ENCODE peak calls at places on chromosomes 2 and 18, in ten cellular contexts. F is psoas muscle, N is GM23338, C is cardiac fibroblast, Q is Panc1, Y is AG10803, P is cardiac muscle cell, V is AG04449, G is prostate gland, Z is fibroblast of the aortic adventitia. A is an unnamed sample.

GRCh38 chr2:190791983-190792575 is 88.5 kb upstream of the GLS start:
- DNase-seq in F (no peak), N (no peak), C (no peak), Q (no peak), Y (no peak), P (peak), V (no peak), G (no peak), Z (no peak), A (no peak)

GRCh38 chr2:112140413-112140802 is 2.2 kb downstream of the FBLN7 start:
- DNase-seq in F (no peak), N (peak), C (no peak), Q (no peak), Y (no peak), P (no peak), V (no peak), G (no peak), Z (no peak), A (no peak)

GRCh38 chr2:42317486-42317885 is 43.5 kb downstream of the COX7A2L start:
- DNase-seq in F (no peak), N (no peak), C (no peak), Q (no peak), Y (no peak), P (no peak), V (no peak), G (no peak), Z (no peak), A (no peak)

GRCh38 chr2:201785135-201785534 is 4.4 kb upstream of the ALS2 start:
- DNase-seq in F (no peak), N (no peak), C (no peak), Q (no peak), Y (no peak), P (no peak), V (no peak), G (no peak), Z (no peak), A (no peak)

GRCh38 chr18:7414459-7414858 is 152.7 kb upstream of the PTPRM start:
- DNase-seq in F (peak), N (no peak), C (peak), Q (no peak), Y (peak), P (peak), V (no peak), G (peak), Z (no peak), A (peak)

GRCh38 chr2:156206355-156206754 is 126.2 kb downstream of the NR4A2 start:
- DNase-seq in F (no peak), N (peak), C (no peak), Q (no peak), Y (no peak), P (no peak), V (no peak), G (no peak), Z (no peak), A (no peak)

GRCh38 chr2:122203523-122203922 is 448.1 kb downstream of the TSN start:
- DNase-seq in F (no peak), N (no peak), C (peak), Q (no peak), Y (peak), P (peak), V (peak), G (no peak), Z (peak), A (peak)

GRCh38 chr2:168550670-168551069 is 94.6 kb downstream of the CERS6 start:
- DNase-seq in F (no peak), N (peak), C (no peak), Q (no peak), Y (peak), P (no peak), V (no peak), G (no peak), Z (no peak), A (no peak)

GRCh38 chr2:4556136-4556535 is 852.8 kb downstream of the DCDC2C start:
- DNase-seq in F (peak), N (no peak), C (no peak), Q (no peak), Y (no peak), P (no peak), V (no peak), G (no peak), Z (no peak), A (no peak)

GRCh38 chr18:58606236-58606635 is 22.7 kb downstream of the ALPK2 start:
- DNase-seq in F (no peak), N (no peak), C (no peak), Q (no peak), Y (no peak), P (no peak), V (no peak), G (no peak), Z (peak), A (peak)

GRCh38 chr18:36309436-36310391 is 12.2 kb downstream of the FHOD3 start:
- DNase-seq in F (peak), N (no peak), C (peak), Q (peak), Y (peak), P (peak), V (peak), G (no peak), Z (peak), A (peak)

GRCh38 chr2:195902857-195903256 is 165.8 kb downstream of the DNAH7 start:
- DNase-seq in F (no peak), N (no peak), C (no peak), Q (no peak), Y (no peak), P (no peak), V (no peak), G (no peak), Z (no peak), A (no peak)

GRCh38 chr18:44744206-44745180 is 63.8 kb downstream of the SETBP1 start:
- DNase-seq in F (peak), N (peak), C (no peak), Q (no peak), Y (no peak), P (no peak), V (no peak), G (no peak), Z (no peak), A (no peak)

GRCh38 chr2:11344956-11345671 is 678 bp upstream of the ROCK2 start:
- DNase-seq in F (peak), N (peak), C (peak), Q (no peak), Y (peak), P (peak), V (no peak), G (peak), Z (peak), A (peak)

GRCh38 chr2:9422321-9423099 is 818 bp downstream of the ITGB1BP1 start:
- DNase-seq in F (peak), N (peak), C (peak), Q (no peak), Y (peak), P (no peak), V (no peak), G (no peak), Z (no peak), A (no peak)

GRCh38 chr2:221588306-221588985 is 16.3 kb upstream of the EPHA4 start:
- DNase-seq in F (no peak), N (no peak), C (no peak), Q (no peak), Y (no peak), P (no peak), V (no peak), G (no peak), Z (no peak), A (no peak)

GRCh38 chr2:165573534-165574461 is 104.3 kb downstream of the CSRNP3 start:
- DNase-seq in F (no peak), N (peak), C (peak), Q (no peak), Y (no peak), P (peak), V (no peak), G (peak), Z (peak), A (peak)

GRCh38 chr2:31018280-31018679 is 120.0 kb downstream of the GALNT14 start:
- DNase-seq in F (no peak), N (no peak), C (no peak), Q (no peak), Y (no peak), P (no peak), V (no peak), G (no peak), Z (no peak), A (no peak)

GRCh38 chr18:22796069-22796468 is 137.1 kb upstream of the RBBP8 start:
- DNase-seq in F (no peak), N (no peak), C (no peak), Q (no peak), Y (no peak), P (no peak), V (no peak), G (no peak), Z (no peak), A (no peak)

DNA sequence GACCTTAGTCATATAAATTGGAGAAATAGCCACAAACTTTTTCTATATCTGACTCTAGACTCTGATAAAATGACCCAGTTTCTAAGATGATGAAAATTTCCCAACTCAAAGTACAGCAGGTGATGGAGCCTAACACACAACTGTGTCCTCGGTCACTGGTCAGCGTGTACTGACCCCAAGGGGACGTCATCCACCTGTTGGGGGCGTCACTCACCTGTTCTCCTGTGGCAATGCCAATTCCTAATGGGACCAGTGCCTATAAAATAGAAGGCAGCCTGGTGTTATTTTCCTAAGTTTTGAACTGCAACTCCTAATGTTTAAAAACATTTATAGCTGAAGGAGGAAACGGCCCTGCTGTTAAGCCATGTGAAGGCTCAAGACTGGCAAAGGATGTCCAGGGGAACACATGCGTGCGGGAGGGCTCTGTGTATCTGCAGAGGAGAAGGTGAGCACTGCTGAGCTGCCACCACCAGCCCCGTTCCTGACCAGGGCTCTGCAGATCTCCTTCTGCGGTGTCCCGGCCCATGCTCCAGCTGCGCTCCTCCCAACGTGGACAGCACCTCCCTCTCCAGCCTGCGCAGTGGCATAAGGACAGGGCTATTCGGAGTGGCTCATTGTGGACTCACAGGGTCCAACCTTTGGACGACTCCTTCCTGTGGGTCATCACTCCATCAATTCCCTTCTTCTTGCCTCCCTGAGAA is 21.2 kb downstream of the TYMS start:
- DNase-seq in F (no peak), N (no peak), C (no peak), Q (no peak), Y (no peak), P (no peak), V (no peak), G (no peak), Z (no peak), A (no peak)
- TF ChIP-seq CTCF in F (no peak), N (peak), C (no peak), Q (no peak), Y (no peak), P (no peak), V (no peak), G (no peak), Z (no peak), A (no peak)

DNA sequence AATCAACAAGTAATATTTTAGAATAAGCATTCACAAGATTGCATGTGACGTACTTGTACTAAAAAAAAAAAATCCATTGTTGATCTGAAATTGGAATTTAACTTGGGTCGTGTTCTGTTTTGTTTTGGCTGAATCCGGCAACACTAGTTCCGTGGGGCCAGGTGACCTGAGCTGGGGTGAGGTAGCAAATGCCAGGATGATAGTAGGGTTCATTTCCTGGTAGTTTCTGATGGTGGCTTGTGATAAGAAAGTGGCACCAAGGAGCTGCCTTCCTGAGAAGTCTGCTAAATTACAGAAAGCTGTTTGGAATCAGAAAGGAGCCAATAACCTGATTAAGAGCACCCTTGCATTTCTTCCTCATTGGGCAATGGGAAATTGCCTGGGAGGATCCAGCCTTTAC is 126.4 kb upstream of the DLX2 start:
- DNase-seq in F (no peak), N (no peak), C (no peak), Q (no peak), Y (no peak), P (no peak), V (no peak), G (peak), Z (no peak), A (no peak)
- H3K4me3 ChIP-seq in F (no peak), N (no peak), C (no peak), Q (no peak), Y (no peak), P (no peak), V (no peak), G (no peak), Z (no peak), A (no peak)

DNA sequence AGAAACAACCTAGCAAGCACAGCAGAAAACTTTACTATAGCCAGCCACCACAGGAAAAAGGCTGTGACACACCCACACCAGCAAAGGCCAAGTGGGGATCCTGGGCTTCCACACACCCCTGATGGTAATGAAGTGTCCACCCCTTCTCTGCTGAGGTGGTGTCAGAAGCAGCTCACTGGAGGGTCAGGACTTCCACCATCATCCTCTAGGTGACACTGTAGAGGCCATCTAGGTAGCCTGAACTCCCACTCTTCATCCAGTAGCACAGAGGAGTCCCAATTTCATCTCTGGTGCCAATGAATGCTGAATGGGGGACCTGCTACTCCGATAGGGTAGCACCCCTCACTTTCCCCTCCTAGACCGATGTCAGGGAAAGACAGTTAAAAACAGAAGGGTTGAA is 1544.4 kb downstream of the LRP1B start:
- DNase-seq in F (no peak), N (peak), C (peak), Q (peak), Y (peak), P (peak), V (no peak), G (no peak), Z (peak), A (peak)
- TF ChIP-seq CTCF in F (no peak), N (peak), C (peak), Q (peak), Y (peak), P (peak), V (peak), G (no peak), Z (peak), A (peak)

DNA sequence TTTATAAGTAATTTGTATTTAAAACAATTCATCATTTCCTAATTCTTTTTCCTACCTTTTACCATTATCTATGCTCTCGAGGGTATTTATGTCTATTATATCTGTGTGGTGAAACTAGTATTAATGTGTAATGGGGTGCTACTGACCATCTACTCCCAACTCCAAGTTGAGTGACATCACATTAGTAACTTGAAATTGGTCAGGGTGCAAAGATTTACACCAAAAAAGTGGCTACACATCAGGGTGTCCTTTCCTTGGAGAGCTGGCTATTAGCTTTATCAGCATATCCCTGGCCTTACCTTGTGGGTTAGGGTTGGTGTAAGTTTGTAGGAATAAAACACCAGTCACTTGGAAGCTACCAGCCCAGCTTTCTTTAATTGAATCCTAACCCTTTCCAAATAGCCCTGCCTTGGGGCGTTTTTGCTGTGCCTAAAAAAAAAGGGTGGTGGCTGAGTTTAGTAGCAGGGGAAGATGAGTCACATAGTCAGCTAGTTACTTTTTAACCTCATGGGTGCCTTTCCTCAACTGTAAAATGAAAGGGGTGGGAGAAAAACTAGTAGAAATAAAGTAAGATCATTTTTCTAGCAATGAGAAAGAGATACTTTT is 14.0 kb downstream of the ANXA4 start:
- DNase-seq in F (no peak), N (no peak), C (peak), Q (peak), Y (peak), P (peak), V (no peak), G (peak), Z (peak), A (peak)
- H3K4me3 ChIP-seq in F (no peak), N (no peak), C (no peak), Q (no peak), Y (no peak), P (no peak), V (no peak), G (no peak), Z (no peak), A (no peak)

GRCh38 chr2:149648282-149649030 is 60.9 kb upstream of the MMADHC start:
- DNase-seq in F (peak), N (no peak), C (peak), Q (peak), Y (peak), P (peak), V (peak), G (no peak), Z (peak), A (peak)

GRCh38 chr2:149650006-149650405 is 62.4 kb upstream of the MMADHC start:
- DNase-seq in F (no peak), N (no peak), C (peak), Q (no peak), Y (no peak), P (peak), V (no peak), G (no peak), Z (peak), A (peak)

GRCh38 chr2:149651229-149651628 is 63.7 kb upstream of the MMADHC start:
- DNase-seq in F (no peak), N (no peak), C (no peak), Q (no peak), Y (no peak), P (no peak), V (no peak), G (no peak), Z (no peak), A (no peak)

GRCh38 chr2:149645391-149645790 is 57.8 kb upstream of the MMADHC start:
- DNase-seq in F (no peak), N (no peak), C (peak), Q (no peak), Y (peak), P (peak), V (no peak), G (no peak), Z (peak), A (peak)
- TF ChIP-seq CTCF in F (no peak), N (no peak), C (peak), Q (peak), Y (peak), P (peak), V (peak), G (no peak), Z (peak), A (peak)

GRCh38 chr2:40511661-40512213 is 59.8 kb upstream of the SLC8A1 start:
- DNase-seq in F (peak), N (peak), C (peak), Q (no peak), Y (peak), P (peak), V (peak), G (peak), Z (peak), A (peak)
- H3K4me3 ChIP-seq in F (peak), N (no peak), C (peak), Q (no peak), Y (peak), P (peak), V (no peak), G (peak), Z (peak), A (peak)

GRCh38 chr2:113892004-113892740 is 2.3 kb downstream of the ACTR3 start:
- DNase-seq in F (no peak), N (no peak), C (no peak), Q (no peak), Y (no peak), P (no peak), V (no peak), G (no peak), Z (no peak), A (no peak)

GRCh38 chr2:113889471-113890252 is at the start of gene ACTR3:
- DNase-seq in F (peak), N (peak), C (peak), Q (peak), Y (peak), P (peak), V (peak), G (peak), Z (peak), A (peak)

GRCh38 chr2:113888641-113889470 is 1.0 kb upstream of the ACTR3 start:
- DNase-seq in F (no peak), N (peak), C (no peak), Q (no peak), Y (no peak), P (no peak), V (no peak), G (no peak), Z (no peak), A (no peak)

GRCh38 chr2:113891265-113891959 is 1.5 kb downstream of the ACTR3 start:
- DNase-seq in F (no peak), N (no peak), C (peak), Q (no peak), Y (no peak), P (peak), V (no peak), G (no peak), Z (peak), A (peak)

GRCh38 chr2:113890253-113891235 is 655 bp downstream of the ACTR3 start:
- DNase-seq in F (peak), N (peak), C (peak), Q (no peak), Y (peak), P (peak), V (peak), G (peak), Z (peak), A (peak)
- TF ChIP-seq CTCF in F (no peak), N (no peak), C (no peak), Q (no peak), Y (no peak), P (no peak), V (no peak), G (no peak), Z (no peak), A (no peak)

GRCh38 chr2:240983361-240983995 is 14.9 kb upstream of the SNED1 start:
- DNase-seq in F (peak), N (peak), C (peak), Q (no peak), Y (no peak), P (peak), V (no peak), G (peak), Z (no peak), A (peak)
- H3K4me3 ChIP-seq in F (no peak), N (peak), C (no peak), Q (no peak), Y (no peak), P (no peak), V (no peak), G (no peak), Z (no peak), A (no peak)

DNA sequence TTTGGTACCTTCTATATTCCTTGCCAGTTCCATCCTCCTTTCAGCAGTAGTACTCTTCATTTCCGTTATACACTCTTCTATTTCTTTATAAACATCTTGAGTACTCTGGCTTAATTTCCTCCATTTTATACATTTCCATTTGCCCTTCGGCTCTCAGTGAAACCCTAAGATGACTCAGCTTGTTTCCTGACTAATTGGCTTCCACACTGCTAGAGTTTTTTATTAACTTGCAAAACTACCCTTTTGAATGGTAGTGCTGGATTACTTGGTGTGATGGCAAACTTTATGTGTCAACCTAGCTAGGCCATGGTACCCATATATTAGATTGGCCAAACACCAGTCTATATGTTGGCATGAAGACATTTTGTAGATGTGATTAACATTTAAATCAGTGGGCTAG is 220.0 kb downstream of the CDCA7 start:
- DNase-seq in F (no peak), N (no peak), C (peak), Q (no peak), Y (peak), P (peak), V (no peak), G (no peak), Z (no peak), A (peak)
- TF ChIP-seq CTCF in F (no peak), N (no peak), C (no peak), Q (no peak), Y (no peak), P (no peak), V (no peak), G (no peak), Z (no peak), A (no peak)

A was measured in fibroblast of pulmonary artery.